ENCODE peak calls at places on chromosomes 16 and 17, in four cellular contexts. G is GM10248, O is lung, K is HCT116. Q is an unnamed sample.

GRCh38 chr17:4215882-4216411 is 47.8 kb downstream of the ANKFY1 start:
- DNase-seq in G (peak; percentile 31), O (no peak), K (no peak), Q (no peak)

GRCh38 chr17:74078363-74078762 is 125.1 kb upstream of the RPL38 start:
- DNase-seq in G (no peak), O (no peak), K (no peak), Q (no peak)

GRCh38 chr16:12667909-12668308 is 135.8 kb downstream of the CPPED1 start:
- DNase-seq in G (no peak), O (no peak), K (no peak), Q (no peak)

GRCh38 chr16:72938426-72939164 is 109.3 kb downstream of the ZFHX3 start:
- DNase-seq in G (no peak), O (peak; percentile 68), K (no peak), Q (no peak)

GRCh38 chr17:40559016-40559853 is 6.0 kb downstream of the CCR7 start:
- DNase-seq in G (no peak), O (no peak), K (no peak), Q (peak; percentile 5)

GRCh38 chr17:61410555-61411089 is 11.0 kb downstream of the TBX2 start:
- DNase-seq in G (peak; percentile 61), O (peak; percentile 78), K (no peak), Q (peak; percentile 81)

GRCh38 chr16:997440-998051 is 16.0 kb downstream of the SOX8 start:
- DNase-seq in G (no peak), O (peak; percentile 41), K (no peak), Q (peak; percentile 38)

GRCh38 chr17:30332057-30332542 is 1.8 kb downstream of the TMIGD1 start:
- DNase-seq in G (peak; percentile 24), O (no peak), K (no peak), Q (no peak)

GRCh38 chr16:83336630-83337029 is 471.1 kb upstream of the HSBP1 start:
- DNase-seq in G (no peak), O (no peak), K (no peak), Q (no peak)

GRCh38 chr17:36027776-36028175 is 10.0 kb upstream of the CCL23 start:
- DNase-seq in G (no peak), O (no peak), K (no peak), Q (no peak)

GRCh38 chr17:50458290-50458689 is 10.4 kb downstream of the CHAD start:
- DNase-seq in G (no peak), O (no peak), K (no peak), Q (no peak)

GRCh38 chr16:86994215-86994614 is 323.0 kb downstream of the C16orf95 start:
- DNase-seq in G (no peak), O (no peak), K (no peak), Q (no peak)

GRCh38 chr17:28397687-28398279 is 8.2 kb downstream of the SLC46A1 start:
- DNase-seq in G (no peak), O (no peak), K (no peak), Q (no peak)

GRCh38 chr17:68011199-68011665 is 15.0 kb upstream of the C17orf58 start:
- DNase-seq in G (peak; percentile 75), O (peak; percentile 57), K (no peak), Q (no peak)

GRCh38 chr16:23145608-23146007 is 3.6 kb downstream of the USP31 start:
- DNase-seq in G (no peak), O (no peak), K (no peak), Q (no peak)

GRCh38 chr17:61786088-61786487 is 77.2 kb downstream of the BRIP1 start:
- DNase-seq in G (no peak), O (no peak), K (no peak), Q (no peak)

GRCh38 chr17:76527430-76528111 is 9.9 kb downstream of the CYGB start:
- DNase-seq in G (peak; percentile 54), O (peak; percentile 57), K (no peak), Q (no peak)

GRCh38 chr16:51175081-51175480 is 24.0 kb upstream of the SALL1 start:
- DNase-seq in G (no peak), O (no peak), K (no peak), Q (no peak)

GRCh38 chr17:57045868-57046671 is 39.0 kb upstream of the AKAP1 start:
- DNase-seq in G (peak; percentile 67), O (peak; percentile 33), K (no peak), Q (no peak)

GRCh38 chr16:68351463-68351862 is 40.6 kb downstream of the PRMT7 start:
- DNase-seq in G (no peak), O (no peak), K (no peak), Q (no peak)

GRCh38 chr17:45036696-45037095 is 14.7 kb downstream of the DCAKD start:
- DNase-seq in G (no peak), O (no peak), K (no peak), Q (no peak)

DNA sequence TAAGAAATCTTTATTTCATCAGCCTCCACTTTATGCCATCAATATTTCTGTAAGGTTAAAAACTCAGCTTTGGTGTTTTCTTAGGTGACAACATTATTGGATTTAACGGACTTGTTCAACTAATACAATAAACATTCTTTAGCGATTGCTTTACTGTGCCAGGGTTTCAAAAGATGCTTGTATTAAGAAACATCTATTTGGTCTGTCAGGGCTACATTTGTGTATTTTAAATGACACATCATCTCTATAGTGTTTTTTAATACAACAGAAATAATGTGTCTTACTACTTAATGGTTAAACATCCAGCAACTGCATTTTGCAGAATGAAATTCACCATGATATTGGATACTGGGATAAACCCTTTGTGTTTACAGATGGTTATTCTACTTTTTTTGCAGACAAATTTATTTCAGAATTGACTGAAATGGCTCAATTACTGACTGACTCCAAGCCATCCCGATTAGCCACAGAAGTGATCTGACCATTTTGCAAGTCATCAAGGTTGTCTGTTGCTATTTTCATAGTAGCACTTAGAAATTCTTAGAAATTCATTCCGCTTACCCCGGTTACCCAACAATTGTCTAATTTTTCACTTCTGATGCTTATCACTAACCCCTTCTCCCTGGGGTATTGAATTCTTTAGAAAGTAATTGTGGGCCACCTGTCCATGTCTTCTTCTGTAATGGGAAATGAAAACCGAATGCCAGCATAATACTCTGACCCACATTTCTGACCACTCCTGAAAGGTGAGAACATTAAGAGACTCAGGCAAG is 63.7 kb downstream of the HS3ST3A1 start:
- DNase-seq in G (no peak), O (no peak), K (no peak), Q (no peak)
- TF ChIP-seq CTCF in G (no peak), O (no peak), K (no peak), Q (no peak)

GRCh38 chr17:7254511-7254910 is 2.5 kb downstream of the ELP5 start:
- DNase-seq in G (no peak), O (no peak), K (no peak), Q (no peak)

GRCh38 chr17:7250655-7251329 is 742 bp downstream of the CTDNEP1 start:
- DNase-seq in G (no peak), O (no peak), K (no peak), Q (no peak)

GRCh38 chr17:7251330-7252175 is at the start of gene CTDNEP1:
- DNase-seq in G (peak; percentile 98), O (peak; percentile 99), K (peak; percentile 99), Q (peak; percentile 65)

GRCh38 chr17:7253082-7253481 is 1.1 kb downstream of the ELP5 start:
- DNase-seq in G (no peak), O (no peak), K (no peak), Q (no peak)

DNA sequence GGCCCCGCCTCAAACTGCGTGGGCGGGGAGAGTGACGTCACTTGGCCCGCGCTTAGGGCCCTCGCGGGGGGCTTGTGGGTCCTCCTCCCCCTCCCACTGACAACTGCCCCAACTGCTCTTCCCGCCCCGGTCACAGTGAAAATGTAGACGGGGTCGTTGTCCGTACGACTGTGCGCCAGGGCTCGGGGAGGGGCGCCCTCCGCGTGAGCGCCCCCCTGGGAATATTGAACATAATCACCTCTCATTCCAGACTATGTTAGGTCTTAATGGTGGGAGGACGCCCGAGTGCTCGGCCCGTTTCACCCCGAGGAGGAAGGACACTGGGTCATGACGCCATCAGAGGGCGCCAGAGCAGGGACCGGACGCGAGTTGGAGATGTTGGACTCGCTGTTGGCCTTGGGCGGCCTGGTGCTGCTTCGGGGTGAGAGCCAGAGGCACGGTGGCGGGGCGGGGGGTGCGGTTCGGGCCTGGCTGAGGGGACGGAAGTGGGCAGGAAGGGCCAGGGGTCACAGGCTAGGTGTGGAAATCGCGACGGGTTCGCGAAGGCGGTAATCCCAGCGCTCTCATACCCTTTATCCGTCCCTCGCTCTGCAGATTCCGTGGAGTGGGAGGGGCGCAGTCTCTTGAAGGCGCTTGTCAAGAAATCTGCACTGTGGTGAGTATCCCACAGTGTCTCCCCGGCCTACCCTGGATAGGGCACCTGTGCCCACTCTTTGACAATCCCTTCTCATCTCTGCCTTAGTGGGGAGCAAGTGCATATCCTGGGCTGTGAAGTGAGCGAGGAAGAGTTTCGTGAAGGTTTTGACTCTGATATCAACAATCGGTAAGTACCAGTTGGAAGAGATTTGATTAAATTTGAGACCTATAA is at the start of gene ELP5:
- DNase-seq in G (peak; percentile 93), O (peak; percentile 94), K (peak; percentile 92), Q (peak; percentile 98)
- TF ChIP-seq CTCF in G (peak; percentile 44), O (peak; percentile 15), K (no peak), Q (peak; percentile 30)

GRCh38 chr17:8572767-8573166 is 57.8 kb downstream of the MYH10 start:
- DNase-seq in G (no peak), O (no peak), K (no peak), Q (no peak)
- TF ChIP-seq CTCF in G (peak; percentile 28), O (no peak), K (peak; percentile 12), Q (no peak)

GRCh38 chr16:15046692-15047376 is 9.0 kb downstream of the NTAN1 start:
- DNase-seq in G (no peak), O (no peak), K (no peak), Q (no peak)
- TF ChIP-seq CTCF in G (no peak), O (no peak), K (peak; percentile 17), Q (no peak)